ENCODE peak calls at places on chromosomes 2 and 18, in four cellular contexts. Q, Y, O and C are unnamed samples.
A peak's percentile ranks its signal among the peaks of the same experiment; 100 is the strongest.

GRCh38 chr18:71784777-71785176 is 759.4 kb downstream of the CBLN2 start:
- DNase-seq in Q (no peak), Y (no peak), O (no peak), C (peak; percentile 25)

GRCh38 chr2:30185175-30185574 is 38.4 kb downstream of the YPEL5 start:
- DNase-seq in Q (no peak), Y (peak; percentile 45), O (no peak), C (no peak)

GRCh38 chr2:215357660-215358059 is 45.8 kb downstream of the ATIC start:
- DNase-seq in Q (no peak), Y (peak; percentile 54), O (no peak), C (no peak)

GRCh38 chr2:3282056-3282998 is 95.3 kb downstream of the EIPR1 start:
- DNase-seq in Q (no peak), Y (peak; percentile 33), O (peak; percentile 24), C (no peak)

GRCh38 chr2:128494307-128494639 is 175.6 kb upstream of the HS6ST1 start:
- DNase-seq in Q (no peak), Y (no peak), O (no peak), C (no peak)

GRCh38 chr18:3747176-3747973 is 297.4 kb downstream of the TGIF1 start:
- DNase-seq in Q (no peak), Y (peak; percentile 77), O (no peak), C (no peak)

GRCh38 chr2:236169741-236170654 is 1.8 kb upstream of the GBX2 start:
- DNase-seq in Q (peak; percentile 48), Y (no peak), O (no peak), C (no peak)

GRCh38 chr2:23708771-23709170 is 218.2 kb downstream of the ATAD2B start:
- DNase-seq in Q (no peak), Y (no peak), O (no peak), C (no peak)

GRCh38 chr2:98347298-98348065 is 1.2 kb downstream of the CNGA3 start:
- DNase-seq in Q (peak; percentile 29), Y (no peak), O (peak; percentile 42), C (peak; percentile 41)

GRCh38 chr2:240784629-240785423 is 35.2 kb downstream of the KIF1A start:
- DNase-seq in Q (no peak), Y (no peak), O (no peak), C (no peak)

GRCh38 chr2:241809383-241810303 is 650 bp downstream of the NEU4 start:
- DNase-seq in Q (no peak), Y (no peak), O (no peak), C (no peak)

GRCh38 chr18:30094556-30094955 is 948.0 kb downstream of the DSC3 start:
- DNase-seq in Q (no peak), Y (peak; percentile 21), O (no peak), C (peak; percentile 47)

GRCh38 chr18:34978953-34979608 is 62.1 kb upstream of the MAPRE2 start:
- DNase-seq in Q (no peak), Y (peak; percentile 95), O (peak; percentile 38), C (peak; percentile 94)

GRCh38 chr2:218152777-218153176 is 14.0 kb downstream of the CXCR1 start:
- DNase-seq in Q (no peak), Y (no peak), O (no peak), C (peak; percentile 12)

GRCh38 chr18:10316778-10317177 is 137.7 kb upstream of the APCDD1 start:
- DNase-seq in Q (no peak), Y (no peak), O (no peak), C (no peak)

GRCh38 chr2:38583524-38583923 is 19.2 kb downstream of the HNRNPLL start:
- DNase-seq in Q (no peak), Y (peak; percentile 53), O (no peak), C (no peak)

GRCh38 chr2:58428286-58428552 is 187.1 kb upstream of the FANCL start:
- DNase-seq in Q (peak; percentile 57), Y (no peak), O (peak; percentile 67), C (no peak)

GRCh38 chr2:229914182-229914581 is 7.6 kb downstream of the TRIP12 start:
- DNase-seq in Q (no peak), Y (no peak), O (no peak), C (no peak)

GRCh38 chr2:70962885-70963878 is 15.2 kb upstream of the ANKRD53 start:
- DNase-seq in Q (no peak), Y (no peak), O (peak; percentile 18), C (no peak)

GRCh38 chr2:120301289-120301688 is 44.6 kb upstream of the INHBB start:
- DNase-seq in Q (no peak), Y (no peak), O (no peak), C (no peak)

GRCh38 chr2:96329416-96329815 is 4.3 kb downstream of the ITPRIPL1 start:
- DNase-seq in Q (no peak), Y (peak; percentile 48), O (no peak), C (no peak)

GRCh38 chr2:97761192-97761591 is 47.8 kb downstream of the ZAP70 start:
- DNase-seq in Q (no peak), Y (no peak), O (no peak), C (no peak)

GRCh38 chr2:199055336-199055735 is 402.4 kb downstream of the SATB2 start:
- DNase-seq in Q (no peak), Y (peak; percentile 0), O (no peak), C (no peak)

GRCh38 chr2:902584-902983 is 48.1 kb upstream of the SNTG2 start:
- DNase-seq in Q (no peak), Y (no peak), O (peak; percentile 13), C (no peak)

GRCh38 chr2:25257032-25257455 is 84.7 kb downstream of the DNMT3A start:
- DNase-seq in Q (no peak), Y (peak; percentile 85), O (no peak), C (peak; percentile 85)

GRCh38 chr2:44759823-44760222 is 181.7 kb upstream of the SIX3 start:
- DNase-seq in Q (no peak), Y (peak; percentile 10), O (no peak), C (no peak)

GRCh38 chr2:158755310-158755709 is 39.8 kb upstream of the DAPL1 start:
- DNase-seq in Q (no peak), Y (no peak), O (no peak), C (peak; percentile 33)

GRCh38 chr2:226080323-226080722 is 680.8 kb downstream of the NYAP2 start:
- DNase-seq in Q (no peak), Y (peak; percentile 93), O (no peak), C (no peak)

GRCh38 chr2:417662-418061 is 129.8 kb upstream of the ALKAL2 start:
- DNase-seq in Q (no peak), Y (no peak), O (peak; percentile 4), C (no peak)

GRCh38 chr2:185979546-185980071 is 241.0 kb downstream of the FSIP2 start:
- DNase-seq in Q (no peak), Y (no peak), O (no peak), C (peak; percentile 24)

GRCh38 chr2:60958361-60958760 is 59.2 kb upstream of the PEX13 start:
- DNase-seq in Q (no peak), Y (peak; percentile 71), O (no peak), C (no peak)

GRCh38 chr2:167596072-167596471 is 651.3 kb downstream of the STK39 start:
- DNase-seq in Q (no peak), Y (no peak), O (no peak), C (no peak)

GRCh38 chr2:215529271-215529670 is 93.4 kb upstream of the FN1 start:
- DNase-seq in Q (no peak), Y (peak; percentile 81), O (no peak), C (no peak)

GRCh38 chr2:185738679-185739472 is at the start of gene FSIP2:
- DNase-seq in Q (peak; percentile 83), Y (peak; percentile 9), O (peak; percentile 96), C (peak; percentile 95)

GRCh38 chr2:113829270-113829669 is 60.6 kb upstream of the ACTR3 start:
- DNase-seq in Q (no peak), Y (no peak), O (no peak), C (no peak)
- H3K9ac ChIP-seq in Q (no peak overlapping the region), Y (no peak overlapping the region), O (no peak overlapping the region), C (no peak overlapping the region)

GRCh38 chr2:17460401-17461086 is 57.7 kb downstream of the RAD51AP2 start:
- DNase-seq in Q (no peak), Y (no peak), O (no peak), C (no peak)
- H2BK5ac ChIP-seq in Q (no peak overlapping the region), Y (no peak overlapping the region), O (no peak overlapping the region), C (no peak overlapping the region)

GRCh38 chr2:113202305-113203216 is 28.8 kb downstream of the PSD4 start:
- DNase-seq in Q (peak; percentile 31), Y (no peak), O (peak; percentile 46), C (no peak)
- H3K9ac ChIP-seq in Q (peak overlapping the region; percentile 78), Y (no peak overlapping the region), O (no peak overlapping the region), C (no peak overlapping the region)

DNA sequence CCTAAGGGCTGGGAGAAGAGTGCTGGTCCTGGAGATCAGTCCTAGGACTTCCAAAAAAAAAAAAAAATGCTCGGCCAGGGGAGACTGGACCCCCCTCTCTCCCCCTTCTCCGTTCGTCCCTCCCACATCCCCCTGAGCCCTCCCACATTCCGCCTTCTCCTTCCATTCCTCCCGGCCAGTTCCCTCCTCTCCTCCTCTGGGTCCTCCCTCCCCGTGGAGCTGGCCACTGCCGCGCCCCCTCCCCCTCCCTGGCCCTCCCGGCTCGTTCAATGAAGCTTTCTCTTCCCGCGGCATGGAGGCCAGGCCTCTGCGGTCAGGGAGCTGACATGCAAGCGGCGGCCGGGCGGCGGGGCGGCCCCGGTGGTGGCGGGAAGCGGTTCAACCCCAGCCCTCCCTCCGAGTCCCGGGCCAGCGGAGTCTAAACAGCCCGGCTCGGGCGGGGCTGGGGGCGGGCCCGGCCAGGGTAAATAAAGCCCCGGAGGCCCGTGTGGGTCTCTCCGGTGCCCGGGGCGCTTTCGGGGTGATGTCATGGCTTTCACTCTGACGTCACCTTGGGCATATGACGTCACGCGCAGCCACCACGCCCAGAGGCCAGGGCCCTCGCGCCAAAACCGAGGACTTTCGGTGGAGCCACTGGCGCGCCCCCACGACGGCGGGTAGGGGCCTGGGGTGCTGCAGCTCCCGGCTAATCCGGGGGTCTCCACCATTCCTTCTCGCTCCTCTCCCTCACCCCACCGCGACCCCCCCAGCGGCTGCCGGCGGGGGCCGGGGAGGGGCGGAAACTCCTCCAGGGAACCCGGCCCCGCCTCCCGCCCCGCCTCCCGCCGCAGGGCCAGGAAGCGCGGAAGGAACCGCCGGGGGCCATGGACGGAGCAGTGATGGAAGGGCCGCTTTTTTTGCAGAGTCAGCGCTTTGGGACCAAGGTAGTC is at the start of the genes DOK1 and LOXL3:
- DNase-seq in Q (peak; percentile 92), Y (peak; percentile 88), O (peak; percentile 93), C (peak; percentile 92)
- H2BK5ac ChIP-seq in Q (peak within 1 kb of the TSS; percentile 68), Y (peak within 1 kb of the TSS; percentile 87), O (no peak within 1 kb of the TSS), C (no peak within 1 kb of the TSS)

GRCh38 chr2:237299897-237300296 is 114.1 kb downstream of the COL6A3 start:
- DNase-seq in Q (no peak), Y (peak; percentile 99), O (no peak), C (no peak)
- H3K9ac ChIP-seq in Q (no peak overlapping the region), Y (peak overlapping the region; percentile 2), O (no peak overlapping the region), C (no peak overlapping the region)